ENCODE peak calls at places on chromosomes 12 and 14, in five cellular contexts. P is BE2C, G is brain microvascular endothelial cell, K is lung, I is Karpas-422. O is an unnamed sample. For H3K36me3, the result is how much of the 10 kb centered on the place peaks cover.

GRCh38 chr14:66859063-66859671 is 330.1 kb upstream of the GARIN2 start:
- DNase-seq in I (no peak), K (no peak), G (no peak), P (no peak), O (no peak)

GRCh38 chr14:104436741-104437701 is 142.5 kb upstream of the C14orf180 start:
- DNase-seq in I (no peak), G (no peak), P (peak), K (peak), O (no peak)

GRCh38 chr14:93980464-93981201 is 4.3 kb upstream of the ASB2 start:
- DNase-seq in K (no peak), I (no peak), P (no peak), G (no peak), O (no peak)

GRCh38 chr12:115030017-115030416 is 346.0 kb upstream of the TBX3 start:
- DNase-seq in G (no peak), P (no peak), K (no peak), I (no peak), O (no peak)

GRCh38 chr12:89350661-89351488 is 1.4 kb downstream of the DUSP6 start:
- DNase-seq in P (no peak), G (no peak), K (no peak), I (peak), O (peak)

GRCh38 chr12:52171950-52172512 is 19.8 kb downstream of the KRT80 start:
- DNase-seq in K (no peak), I (peak), P (peak), G (no peak), O (peak)

GRCh38 chr12:124518051-124518932 is 49.1 kb downstream of the NCOR2 start:
- DNase-seq in P (peak), I (no peak), K (peak), G (peak), O (peak)

GRCh38 chr12:94225506-94225905 is 77.1 kb downstream of the PLXNC1 start:
- DNase-seq in I (no peak), P (peak), K (no peak), G (no peak), O (no peak)

GRCh38 chr14:50311974-50312733 is at the start of the genes DMAC2L and L2HGDH:
- DNase-seq in K (peak), I (peak), G (peak), P (peak), O (peak)

GRCh38 chr14:55752580-55753365 is 172.8 kb downstream of the KTN1 start:
- DNase-seq in G (peak), P (no peak), K (peak), I (no peak), O (peak)

GRCh38 chr12:14989790-14990189 is 16.9 kb downstream of the PDE6H start:
- DNase-seq in G (no peak), P (no peak), I (no peak), K (no peak), O (no peak)

GRCh38 chr12:24661657-24662096 is 287.2 kb downstream of the BCAT1 start:
- DNase-seq in I (no peak), K (peak), G (peak), P (no peak), O (no peak)

GRCh38 chr12:124797321-124797720 is 66.3 kb downstream of the SCARB1 start:
- DNase-seq in K (no peak), I (no peak), G (no peak), P (no peak), O (peak)

GRCh38 chr12:55937956-55938355 is 7.0 kb downstream of the DGKA start:
- DNase-seq in G (no peak), K (no peak), I (no peak), P (no peak), O (no peak)

GRCh38 chr12:80264386-80264785 is 165.0 kb downstream of the OTOGL start:
- DNase-seq in K (no peak), P (no peak), I (no peak), G (no peak), O (no peak)

GRCh38 chr12:69639400-69640016 is 28.8 kb upstream of the LRRC10 start:
- DNase-seq in P (peak), I (peak), K (peak), G (peak), O (peak)

GRCh38 chr14:74856366-74856765 is 19.6 kb downstream of the PROX2 start:
- DNase-seq in G (no peak), K (no peak), P (no peak), I (no peak), O (no peak)

GRCh38 chr12:107567871-107568619 is 117.6 kb upstream of the PWP1 start:
- DNase-seq in I (no peak), K (no peak), P (no peak), G (no peak), O (no peak)

GRCh38 chr12:40238221-40238902 is 13.6 kb downstream of the LRRK2 start:
- DNase-seq in P (no peak), G (no peak), I (peak), K (no peak), O (no peak)

GRCh38 chr12:121005346-121005815 is 10.9 kb downstream of the C12orf43 start:
- DNase-seq in P (peak), G (peak), K (no peak), I (peak), O (peak)

GRCh38 chr12:64469455-64470142 is 17.7 kb downstream of the TBK1 start:
- DNase-seq in P (no peak), I (no peak), K (no peak), G (no peak), O (peak)
- H3K36me3 ChIP-seq in P (half or more), I (half or more), K (under half), G (half or more), O (under half)

DNA sequence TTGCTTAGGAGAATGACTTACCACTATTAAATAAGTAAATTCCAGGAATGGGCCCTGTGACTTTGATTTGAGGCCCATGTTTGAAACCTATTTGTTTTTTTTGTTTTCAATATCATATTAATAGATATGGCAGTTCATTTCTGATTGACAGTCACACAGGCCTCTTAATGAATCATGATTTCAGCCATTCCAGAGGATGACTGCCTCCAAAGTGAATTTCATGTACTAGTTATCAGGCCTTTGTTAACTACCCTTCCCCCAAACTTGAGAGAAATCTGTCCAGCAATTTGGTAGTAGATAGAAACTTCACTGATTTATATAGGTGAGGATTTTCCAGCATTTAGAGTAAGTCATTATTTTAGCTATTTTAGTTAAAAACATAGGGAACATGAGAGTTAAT is 25.9 kb upstream of the GALNT16 start:
- DNase-seq in G (no peak), K (no peak), P (no peak), I (no peak), O (no peak)
- H3K36me3 ChIP-seq in G (under half), K (under half), P (under half), I (under half), O (under half)

GRCh38 chr14:100339757-100340453 is 16.8 kb downstream of the SLC25A47 start:
- DNase-seq in I (no peak), K (no peak), G (no peak), P (no peak), O (no peak)

GRCh38 chr14:100340454-100340813 is 17.3 kb downstream of the SLC25A47 start:
- DNase-seq in G (no peak), I (no peak), P (no peak), K (no peak), O (no peak)

GRCh38 chr14:100345711-100346110 is 22.6 kb downstream of the SLC25A47 start:
- DNase-seq in K (no peak), P (no peak), G (no peak), I (no peak), O (no peak)

GRCh38 chr14:100342195-100342594 is 19.1 kb downstream of the SLC25A47 start:
- DNase-seq in I (no peak), G (no peak), P (no peak), K (no peak), O (no peak)

GRCh38 chr14:100341301-100342031 is 18.3 kb downstream of the SLC25A47 start:
- DNase-seq in G (peak), I (peak), P (no peak), K (peak), O (no peak)
- H3K36me3 ChIP-seq in G (half or more), I (under half), P (under half), K (under half), O (half or more)

DNA sequence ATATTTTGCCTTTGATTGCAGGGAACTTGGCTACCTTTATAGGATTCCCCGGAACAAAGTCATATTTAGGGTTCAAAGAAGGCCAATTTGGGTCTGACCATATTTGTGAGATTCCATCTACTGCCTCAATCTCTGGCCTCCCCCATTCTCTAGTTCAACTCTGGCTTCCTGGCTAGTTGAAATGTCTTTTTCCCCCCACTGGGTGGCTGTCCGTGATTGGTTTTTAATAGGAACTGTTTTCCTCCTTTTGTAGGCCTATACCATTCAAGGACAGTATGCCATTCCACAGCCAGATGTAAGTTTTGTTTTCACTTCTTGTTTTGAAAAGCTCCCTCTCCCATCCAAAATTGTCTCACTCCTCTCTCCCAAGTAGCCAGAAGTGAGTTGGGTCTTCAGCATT is 13.8 kb downstream of the PCBP2 start:
- DNase-seq in P (no peak), G (no peak), I (no peak), K (no peak), O (no peak)
- H3K36me3 ChIP-seq in P (half or more), G (half or more), I (half or more), K (half or more), O (half or more)

DNA sequence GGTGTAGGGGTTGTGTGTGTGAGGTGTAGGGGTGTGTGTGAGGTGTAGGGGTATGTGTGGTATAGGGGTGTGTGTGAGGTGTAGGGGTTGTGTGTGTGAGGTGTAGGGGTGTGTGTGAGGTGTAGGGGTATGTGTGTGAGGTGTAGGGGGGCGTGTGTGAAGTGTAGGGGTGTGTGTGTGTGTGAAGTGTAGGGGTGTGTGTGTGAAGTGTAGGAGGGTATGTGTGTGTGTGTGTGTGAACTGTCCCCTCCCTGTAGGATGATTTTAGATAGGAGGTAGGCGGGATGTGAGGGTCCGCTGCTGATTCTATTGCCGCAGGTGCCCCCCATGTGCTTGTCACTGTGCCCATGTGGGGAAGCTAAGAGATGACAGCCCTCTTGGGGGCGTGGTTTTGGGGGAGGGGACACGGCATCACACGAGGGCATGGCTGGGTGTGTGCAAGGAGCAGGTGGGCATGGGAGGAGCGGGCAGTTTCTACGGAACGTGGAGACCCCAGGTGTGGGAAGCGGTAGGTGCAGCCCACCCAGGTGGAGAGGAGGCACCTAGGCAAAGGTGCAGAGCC is 88.5 kb downstream of the DDX51 start:
- DNase-seq in P (no peak), K (no peak), G (no peak), I (no peak), O (no peak)
- H3K36me3 ChIP-seq in P (half or more), K (half or more), G (half or more), I (under half), O (half or more)

O was measured in SJCRH30.